ENCODE peak calls at places on chromosomes 13 and 19, in five cellular contexts. B, U, C, X and Q are unnamed samples.

GRCh38 chr13:77113496-77113895 is 86.5 kb upstream of the FBXL3 start:
- DNase-seq in U (no peak), C (no peak), X (no peak), B (no peak), Q (no peak)

GRCh38 chr13:103757361-103757760 is 691.1 kb upstream of the SLC10A2 start:
- DNase-seq in U (no peak), C (no peak), X (no peak), B (no peak), Q (no peak)

GRCh38 chr19:46179076-46179740 is 31.2 kb downstream of the IGFL2 start:
- DNase-seq in U (no peak), C (no peak), B (no peak), X (no peak), Q (no peak)

GRCh38 chr13:41621716-41622508 is 164.6 kb downstream of the RGCC start:
- DNase-seq in X (no peak), C (no peak), B (no peak), U (no peak), Q (no peak)

GRCh38 chr13:20188649-20189553 is 3.8 kb downstream of the GJB2 start:
- DNase-seq in B (no peak), X (peak), U (no peak), C (no peak), Q (no peak)

GRCh38 chr19:51417107-51417806 is at the start of gene SIGLEC10:
- DNase-seq in U (no peak), B (no peak), C (no peak), X (no peak), Q (no peak)

GRCh38 chr13:34064456-34065205 is 246.7 kb downstream of the RFC3 start:
- DNase-seq in U (no peak), X (no peak), C (no peak), B (no peak), Q (no peak)

GRCh38 chr13:81670048-81670447 is 1329.1 kb upstream of the SPRY2 start:
- DNase-seq in B (no peak), U (no peak), X (no peak), C (no peak), Q (no peak)

GRCh38 chr19:41521860-41522555 is 54.0 kb upstream of the CEACAM21 start:
- DNase-seq in B (no peak), C (no peak), X (no peak), U (no peak), Q (no peak)

GRCh38 chr13:33236021-33236420 is 49.5 kb downstream of the STARD13 start:
- DNase-seq in U (no peak), C (no peak), X (no peak), B (no peak), Q (no peak)

GRCh38 chr13:91313581-91313980 is 33.9 kb upstream of the MIR17HG start:
- DNase-seq in U (no peak), X (no peak), C (no peak), B (no peak), Q (no peak)

GRCh38 chr19:46602392-46603194 is 1.5 kb downstream of the CALM3 start:
- DNase-seq in B (peak), U (no peak), X (no peak), C (no peak), Q (no peak)

GRCh38 chr13:86922936-86923335 is 748.2 kb upstream of the SLITRK5 start:
- DNase-seq in X (peak), B (no peak), U (no peak), C (no peak), Q (no peak)

GRCh38 chr19:3359850-3360493 is 6.4 kb upstream of the NFIC start:
- DNase-seq in U (no peak), C (no peak), B (no peak), X (no peak), Q (no peak)

GRCh38 chr13:104678161-104678560 is 1611.9 kb upstream of the SLC10A2 start:
- DNase-seq in B (no peak), X (no peak), U (no peak), C (no peak), Q (no peak)

GRCh38 chr13:25218011-25218410 is 45.9 kb upstream of the AMER2 start:
- DNase-seq in U (no peak), X (no peak), B (no peak), C (no peak), Q (no peak)
- TF ChIP-seq POLR2A in U (no peak), X (no peak), B (no peak), C (no peak), Q (no peak)

GRCh38 chr19:805161-805561 is 7.9 kb downstream of the PTBP1 start:
- DNase-seq in U (peak), C (no peak), B (no peak), X (no peak), Q (no peak)
- H3K27ac ChIP-seq in U (no peak), C (peak), B (no peak), X (no peak), Q (no peak)

GRCh38 chr13:24215732-24216131 is 55.2 kb downstream of the SPATA13 start:
- DNase-seq in U (peak), C (no peak), B (peak), X (no peak), Q (peak)
- TF ChIP-seq POLR2A in U (no peak), C (no peak), B (no peak), X (no peak), Q (no peak)

GRCh38 chr13:45101327-45102018 is 18.8 kb upstream of the GTF2F2 start:
- DNase-seq in B (no peak), U (no peak), C (no peak), X (no peak), Q (no peak)
- H3K27ac ChIP-seq in B (no peak), U (no peak), C (no peak), X (no peak), Q (no peak)

GRCh38 chr13:102596147-102597028 is at the start of gene TPP2:
- DNase-seq in C (peak), U (peak), X (peak), B (peak), Q (peak)
- TF ChIP-seq POLR2A in C (peak), U (peak), X (no peak), B (no peak), Q (no peak)